ENCODE peak calls at places on chromosomes 5 and 9, in ten cellular contexts. One of them, this sample, is unnamed.

GRCh38 chr9:127606043-127606442 is 6.0 kb upstream of the STXBP1 start:
- DNase-seq in stimulated activated CD4-positive, alpha-beta T cell treated with anti-CD3 and anti-CD28 coated beads, Interleukin-2, amount 100 ng/mL, for 48 hours: no peak
- DNase-seq in RPMI8226: no peak
- DNase-seq in activated CD4-positive, alpha-beta T cell treated with anti-CD3 and anti-CD28 coated beads, Interleukin-2, amount 50 U/mL, for 1 hour: no peak
- DNase-seq in iris pigment epithelial cell: no peak
- DNase-seq in activated CD4-positive, CD25-positive, alpha-beta regulatory T cell treated with anti-CD3 and anti-CD28 coated beads, Interleukin-2, amount 50 U/mL, for 72 hours: no peak
- DNase-seq in foreskin fibroblast: no peak
- DNase-seq in hypothalamus: no peak
- DNase-seq in iPS-NIHi11: no peak
- DNase-seq in Daoy: no peak
- DNase-seq in this sample: no peak

GRCh38 chr5:129664336-129664937 is 83.5 kb upstream of the MINAR2 start:
- DNase-seq in activated CD4-positive, alpha-beta T cell treated with anti-CD3 and anti-CD28 coated beads, Interleukin-2, amount 50 U/mL, for 1 hour: peak; percentile 26
- DNase-seq in hypothalamus: no peak
- DNase-seq in Daoy: peak; percentile 9
- DNase-seq in iPS-NIHi11: peak; percentile 23
- DNase-seq in iris pigment epithelial cell: peak; percentile 63
- DNase-seq in stimulated activated CD4-positive, alpha-beta T cell treated with anti-CD3 and anti-CD28 coated beads, Interleukin-2, amount 100 ng/mL, for 48 hours: peak; percentile 35
- DNase-seq in RPMI8226: peak; percentile 56
- DNase-seq in activated CD4-positive, CD25-positive, alpha-beta regulatory T cell treated with anti-CD3 and anti-CD28 coated beads, Interleukin-2, amount 50 U/mL, for 72 hours: peak; percentile 35
- DNase-seq in foreskin fibroblast: peak; percentile 68
- DNase-seq in this sample: peak; percentile 67

GRCh38 chr9:86766912-86767311 is 180.4 kb downstream of the GAS1 start:
- DNase-seq in activated CD4-positive, alpha-beta T cell treated with anti-CD3 and anti-CD28 coated beads, Interleukin-2, amount 50 U/mL, for 1 hour: no peak
- DNase-seq in stimulated activated CD4-positive, alpha-beta T cell treated with anti-CD3 and anti-CD28 coated beads, Interleukin-2, amount 100 ng/mL, for 48 hours: no peak
- DNase-seq in Daoy: peak; percentile 97
- DNase-seq in iPS-NIHi11: peak; percentile 19
- DNase-seq in foreskin fibroblast: peak; percentile 64
- DNase-seq in RPMI8226: no peak
- DNase-seq in hypothalamus: no peak
- DNase-seq in activated CD4-positive, CD25-positive, alpha-beta regulatory T cell treated with anti-CD3 and anti-CD28 coated beads, Interleukin-2, amount 50 U/mL, for 72 hours: no peak
- DNase-seq in iris pigment epithelial cell: peak; percentile 87
- DNase-seq in this sample: peak; percentile 59

GRCh38 chr5:148984333-148984732 is 78.5 kb downstream of the SH3TC2 start:
- DNase-seq in Daoy: peak; percentile 93
- DNase-seq in stimulated activated CD4-positive, alpha-beta T cell treated with anti-CD3 and anti-CD28 coated beads, Interleukin-2, amount 100 ng/mL, for 48 hours: no peak
- DNase-seq in activated CD4-positive, CD25-positive, alpha-beta regulatory T cell treated with anti-CD3 and anti-CD28 coated beads, Interleukin-2, amount 50 U/mL, for 72 hours: no peak
- DNase-seq in foreskin fibroblast: peak; percentile 64
- DNase-seq in hypothalamus: no peak
- DNase-seq in iris pigment epithelial cell: peak; percentile 35
- DNase-seq in activated CD4-positive, alpha-beta T cell treated with anti-CD3 and anti-CD28 coated beads, Interleukin-2, amount 50 U/mL, for 1 hour: no peak
- DNase-seq in iPS-NIHi11: peak; percentile 46
- DNase-seq in RPMI8226: no peak
- DNase-seq in this sample: peak; percentile 39

GRCh38 chr5:27702339-27702820 is 664.0 kb upstream of the CDH9 start:
- DNase-seq in activated CD4-positive, alpha-beta T cell treated with anti-CD3 and anti-CD28 coated beads, Interleukin-2, amount 50 U/mL, for 1 hour: no peak
- DNase-seq in stimulated activated CD4-positive, alpha-beta T cell treated with anti-CD3 and anti-CD28 coated beads, Interleukin-2, amount 100 ng/mL, for 48 hours: no peak
- DNase-seq in iris pigment epithelial cell: peak; percentile 92
- DNase-seq in iPS-NIHi11: peak; percentile 48
- DNase-seq in hypothalamus: no peak
- DNase-seq in activated CD4-positive, CD25-positive, alpha-beta regulatory T cell treated with anti-CD3 and anti-CD28 coated beads, Interleukin-2, amount 50 U/mL, for 72 hours: no peak
- DNase-seq in RPMI8226: no peak
- DNase-seq in Daoy: no peak
- DNase-seq in foreskin fibroblast: no peak
- DNase-seq in this sample: peak; percentile 67

GRCh38 chr9:127968717-127969383 is 11.9 kb downstream of the EEIG1 start:
- DNase-seq in iPS-NIHi11: no peak
- DNase-seq in iris pigment epithelial cell: peak; percentile 90
- DNase-seq in activated CD4-positive, alpha-beta T cell treated with anti-CD3 and anti-CD28 coated beads, Interleukin-2, amount 50 U/mL, for 1 hour: no peak
- DNase-seq in RPMI8226: no peak
- DNase-seq in hypothalamus: no peak
- DNase-seq in activated CD4-positive, CD25-positive, alpha-beta regulatory T cell treated with anti-CD3 and anti-CD28 coated beads, Interleukin-2, amount 50 U/mL, for 72 hours: no peak
- DNase-seq in Daoy: peak; percentile 91
- DNase-seq in foreskin fibroblast: peak; percentile 96
- DNase-seq in stimulated activated CD4-positive, alpha-beta T cell treated with anti-CD3 and anti-CD28 coated beads, Interleukin-2, amount 100 ng/mL, for 48 hours: no peak
- DNase-seq in this sample: peak; percentile 92

GRCh38 chr9:121686930-121687541 is 35.6 kb downstream of the DAB2IP start:
- DNase-seq in iris pigment epithelial cell: peak; percentile 67
- DNase-seq in RPMI8226: peak; percentile 79
- DNase-seq in foreskin fibroblast: peak; percentile 84
- DNase-seq in Daoy: peak; percentile 81
- DNase-seq in activated CD4-positive, CD25-positive, alpha-beta regulatory T cell treated with anti-CD3 and anti-CD28 coated beads, Interleukin-2, amount 50 U/mL, for 72 hours: peak; percentile 73
- DNase-seq in activated CD4-positive, alpha-beta T cell treated with anti-CD3 and anti-CD28 coated beads, Interleukin-2, amount 50 U/mL, for 1 hour: peak; percentile 30
- DNase-seq in stimulated activated CD4-positive, alpha-beta T cell treated with anti-CD3 and anti-CD28 coated beads, Interleukin-2, amount 100 ng/mL, for 48 hours: peak; percentile 68
- DNase-seq in hypothalamus: peak; percentile 57
- DNase-seq in iPS-NIHi11: peak; percentile 88
- DNase-seq in this sample: peak; percentile 74

GRCh38 chr9:107650321-107650720 is 160.8 kb upstream of the KLF4 start:
- DNase-seq in activated CD4-positive, alpha-beta T cell treated with anti-CD3 and anti-CD28 coated beads, Interleukin-2, amount 50 U/mL, for 1 hour: no peak
- DNase-seq in stimulated activated CD4-positive, alpha-beta T cell treated with anti-CD3 and anti-CD28 coated beads, Interleukin-2, amount 100 ng/mL, for 48 hours: no peak
- DNase-seq in hypothalamus: no peak
- DNase-seq in iris pigment epithelial cell: peak; percentile 30
- DNase-seq in foreskin fibroblast: peak; percentile 84
- DNase-seq in Daoy: peak; percentile 54
- DNase-seq in iPS-NIHi11: no peak
- DNase-seq in RPMI8226: no peak
- DNase-seq in activated CD4-positive, CD25-positive, alpha-beta regulatory T cell treated with anti-CD3 and anti-CD28 coated beads, Interleukin-2, amount 50 U/mL, for 72 hours: no peak
- DNase-seq in this sample: peak; percentile 54

GRCh38 chr5:167285591-167285990 is 1005.9 kb upstream of the WWC1 start:
- DNase-seq in hypothalamus: no peak
- DNase-seq in iPS-NIHi11: no peak
- DNase-seq in iris pigment epithelial cell: no peak
- DNase-seq in stimulated activated CD4-positive, alpha-beta T cell treated with anti-CD3 and anti-CD28 coated beads, Interleukin-2, amount 100 ng/mL, for 48 hours: no peak
- DNase-seq in RPMI8226: peak; percentile 72
- DNase-seq in activated CD4-positive, alpha-beta T cell treated with anti-CD3 and anti-CD28 coated beads, Interleukin-2, amount 50 U/mL, for 1 hour: no peak
- DNase-seq in Daoy: no peak
- DNase-seq in activated CD4-positive, CD25-positive, alpha-beta regulatory T cell treated with anti-CD3 and anti-CD28 coated beads, Interleukin-2, amount 50 U/mL, for 72 hours: no peak
- DNase-seq in foreskin fibroblast: no peak
- DNase-seq in this sample: no peak

GRCh38 chr9:136625101-136626065 is 37.3 kb upstream of the EGFL7 start:
- DNase-seq in RPMI8226: no peak
- DNase-seq in iris pigment epithelial cell: peak; percentile 36
- DNase-seq in stimulated activated CD4-positive, alpha-beta T cell treated with anti-CD3 and anti-CD28 coated beads, Interleukin-2, amount 100 ng/mL, for 48 hours: no peak
- DNase-seq in Daoy: peak; percentile 72
- DNase-seq in hypothalamus: peak; percentile 35
- DNase-seq in foreskin fibroblast: peak; percentile 64
- DNase-seq in iPS-NIHi11: peak; percentile 77
- DNase-seq in activated CD4-positive, alpha-beta T cell treated with anti-CD3 and anti-CD28 coated beads, Interleukin-2, amount 50 U/mL, for 1 hour: no peak
- DNase-seq in activated CD4-positive, CD25-positive, alpha-beta regulatory T cell treated with anti-CD3 and anti-CD28 coated beads, Interleukin-2, amount 50 U/mL, for 72 hours: no peak
- DNase-seq in this sample: peak; percentile 33

GRCh38 chr9:136681945-136682699 is 5.1 kb downstream of the AGPAT2 start:
- DNase-seq in iPS-NIHi11: no peak
- DNase-seq in hypothalamus: no peak
- DNase-seq in iris pigment epithelial cell: no peak
- DNase-seq in foreskin fibroblast: no peak
- DNase-seq in stimulated activated CD4-positive, alpha-beta T cell treated with anti-CD3 and anti-CD28 coated beads, Interleukin-2, amount 100 ng/mL, for 48 hours: no peak
- DNase-seq in activated CD4-positive, CD25-positive, alpha-beta regulatory T cell treated with anti-CD3 and anti-CD28 coated beads, Interleukin-2, amount 50 U/mL, for 72 hours: no peak
- DNase-seq in RPMI8226: no peak
- DNase-seq in Daoy: no peak
- DNase-seq in activated CD4-positive, alpha-beta T cell treated with anti-CD3 and anti-CD28 coated beads, Interleukin-2, amount 50 U/mL, for 1 hour: no peak
- DNase-seq in this sample: no peak

GRCh38 chr5:55421074-55421529 is 113.3 kb downstream of the MTREX start:
- DNase-seq in iPS-NIHi11: no peak
- DNase-seq in activated CD4-positive, alpha-beta T cell treated with anti-CD3 and anti-CD28 coated beads, Interleukin-2, amount 50 U/mL, for 1 hour: no peak
- DNase-seq in iris pigment epithelial cell: peak; percentile 46
- DNase-seq in Daoy: peak; percentile 30
- DNase-seq in hypothalamus: no peak
- DNase-seq in stimulated activated CD4-positive, alpha-beta T cell treated with anti-CD3 and anti-CD28 coated beads, Interleukin-2, amount 100 ng/mL, for 48 hours: peak; percentile 28
- DNase-seq in foreskin fibroblast: peak; percentile 56
- DNase-seq in activated CD4-positive, CD25-positive, alpha-beta regulatory T cell treated with anti-CD3 and anti-CD28 coated beads, Interleukin-2, amount 50 U/mL, for 72 hours: no peak
- DNase-seq in RPMI8226: no peak
- DNase-seq in this sample: no peak

GRCh38 chr5:14186132-14186830 is 43.1 kb downstream of the TRIO start:
- DNase-seq in hypothalamus: no peak
- DNase-seq in RPMI8226: peak; percentile 22
- DNase-seq in activated CD4-positive, alpha-beta T cell treated with anti-CD3 and anti-CD28 coated beads, Interleukin-2, amount 50 U/mL, for 1 hour: no peak
- DNase-seq in activated CD4-positive, CD25-positive, alpha-beta regulatory T cell treated with anti-CD3 and anti-CD28 coated beads, Interleukin-2, amount 50 U/mL, for 72 hours: no peak
- DNase-seq in Daoy: peak; percentile 46
- DNase-seq in iris pigment epithelial cell: peak; percentile 78
- DNase-seq in stimulated activated CD4-positive, alpha-beta T cell treated with anti-CD3 and anti-CD28 coated beads, Interleukin-2, amount 100 ng/mL, for 48 hours: no peak
- DNase-seq in foreskin fibroblast: peak; percentile 68
- DNase-seq in iPS-NIHi11: no peak
- DNase-seq in this sample: peak; percentile 84

GRCh38 chr5:171622010-171622409 is 163.6 kb upstream of the SMIM23 start:
- DNase-seq in activated CD4-positive, CD25-positive, alpha-beta regulatory T cell treated with anti-CD3 and anti-CD28 coated beads, Interleukin-2, amount 50 U/mL, for 72 hours: no peak
- DNase-seq in foreskin fibroblast: peak; percentile 22
- DNase-seq in RPMI8226: no peak
- DNase-seq in hypothalamus: no peak
- DNase-seq in iris pigment epithelial cell: no peak
- DNase-seq in activated CD4-positive, alpha-beta T cell treated with anti-CD3 and anti-CD28 coated beads, Interleukin-2, amount 50 U/mL, for 1 hour: no peak
- DNase-seq in stimulated activated CD4-positive, alpha-beta T cell treated with anti-CD3 and anti-CD28 coated beads, Interleukin-2, amount 100 ng/mL, for 48 hours: no peak
- DNase-seq in Daoy: no peak
- DNase-seq in iPS-NIHi11: no peak
- DNase-seq in this sample: no peak

GRCh38 chr9:1320667-1321195 is 270.6 kb downstream of the DMRT2 start:
- DNase-seq in hypothalamus: no peak
- DNase-seq in stimulated activated CD4-positive, alpha-beta T cell treated with anti-CD3 and anti-CD28 coated beads, Interleukin-2, amount 100 ng/mL, for 48 hours: no peak
- DNase-seq in activated CD4-positive, alpha-beta T cell treated with anti-CD3 and anti-CD28 coated beads, Interleukin-2, amount 50 U/mL, for 1 hour: no peak
- DNase-seq in Daoy: no peak
- DNase-seq in activated CD4-positive, CD25-positive, alpha-beta regulatory T cell treated with anti-CD3 and anti-CD28 coated beads, Interleukin-2, amount 50 U/mL, for 72 hours: no peak
- DNase-seq in foreskin fibroblast: no peak
- DNase-seq in RPMI8226: no peak
- DNase-seq in iPS-NIHi11: no peak
- DNase-seq in iris pigment epithelial cell: no peak
- DNase-seq in this sample: no peak

GRCh38 chr9:14170973-14171596 is 142.9 kb downstream of the NFIB start:
- DNase-seq in activated CD4-positive, alpha-beta T cell treated with anti-CD3 and anti-CD28 coated beads, Interleukin-2, amount 50 U/mL, for 1 hour: no peak
- DNase-seq in Daoy: peak; percentile 74
- DNase-seq in iris pigment epithelial cell: peak; percentile 91
- DNase-seq in iPS-NIHi11: no peak
- DNase-seq in foreskin fibroblast: peak; percentile 47
- DNase-seq in RPMI8226: no peak
- DNase-seq in activated CD4-positive, CD25-positive, alpha-beta regulatory T cell treated with anti-CD3 and anti-CD28 coated beads, Interleukin-2, amount 50 U/mL, for 72 hours: no peak
- DNase-seq in stimulated activated CD4-positive, alpha-beta T cell treated with anti-CD3 and anti-CD28 coated beads, Interleukin-2, amount 100 ng/mL, for 48 hours: no peak
- DNase-seq in hypothalamus: no peak
- DNase-seq in this sample: peak; percentile 68

GRCh38 chr5:15374886-15375285 is 125.1 kb upstream of the FBXL7 start:
- DNase-seq in activated CD4-positive, CD25-positive, alpha-beta regulatory T cell treated with anti-CD3 and anti-CD28 coated beads, Interleukin-2, amount 50 U/mL, for 72 hours: no peak
- DNase-seq in foreskin fibroblast: no peak
- DNase-seq in Daoy: no peak
- DNase-seq in iPS-NIHi11: no peak
- DNase-seq in activated CD4-positive, alpha-beta T cell treated with anti-CD3 and anti-CD28 coated beads, Interleukin-2, amount 50 U/mL, for 1 hour: no peak
- DNase-seq in RPMI8226: no peak
- DNase-seq in iris pigment epithelial cell: no peak
- DNase-seq in stimulated activated CD4-positive, alpha-beta T cell treated with anti-CD3 and anti-CD28 coated beads, Interleukin-2, amount 100 ng/mL, for 48 hours: no peak
- DNase-seq in hypothalamus: no peak
- DNase-seq in this sample: no peak

GRCh38 chr9:123742009-123742767 is 187.7 kb downstream of the DENND1A start:
- DNase-seq in iPS-NIHi11: no peak
- DNase-seq in RPMI8226: no peak
- DNase-seq in hypothalamus: no peak
- DNase-seq in foreskin fibroblast: no peak
- DNase-seq in Daoy: no peak
- DNase-seq in activated CD4-positive, CD25-positive, alpha-beta regulatory T cell treated with anti-CD3 and anti-CD28 coated beads, Interleukin-2, amount 50 U/mL, for 72 hours: no peak
- DNase-seq in stimulated activated CD4-positive, alpha-beta T cell treated with anti-CD3 and anti-CD28 coated beads, Interleukin-2, amount 100 ng/mL, for 48 hours: no peak
- DNase-seq in activated CD4-positive, alpha-beta T cell treated with anti-CD3 and anti-CD28 coated beads, Interleukin-2, amount 50 U/mL, for 1 hour: no peak
- DNase-seq in iris pigment epithelial cell: peak; percentile 38
- DNase-seq in this sample: peak; percentile 47

GRCh38 chr9:11676821-11677220 is 1016.4 kb upstream of the TYRP1 start:
- DNase-seq in activated CD4-positive, alpha-beta T cell treated with anti-CD3 and anti-CD28 coated beads, Interleukin-2, amount 50 U/mL, for 1 hour: no peak
- DNase-seq in foreskin fibroblast: no peak
- DNase-seq in Daoy: no peak
- DNase-seq in hypothalamus: no peak
- DNase-seq in activated CD4-positive, CD25-positive, alpha-beta regulatory T cell treated with anti-CD3 and anti-CD28 coated beads, Interleukin-2, amount 50 U/mL, for 72 hours: no peak
- DNase-seq in iris pigment epithelial cell: no peak
- DNase-seq in stimulated activated CD4-positive, alpha-beta T cell treated with anti-CD3 and anti-CD28 coated beads, Interleukin-2, amount 100 ng/mL, for 48 hours: no peak
- DNase-seq in RPMI8226: no peak
- DNase-seq in iPS-NIHi11: no peak
- DNase-seq in this sample: no peak

GRCh38 chr5:121429761-121430160 is 421.9 kb upstream of the FTMT start:
- DNase-seq in RPMI8226: no peak
- DNase-seq in Daoy: no peak
- DNase-seq in foreskin fibroblast: no peak
- DNase-seq in activated CD4-positive, CD25-positive, alpha-beta regulatory T cell treated with anti-CD3 and anti-CD28 coated beads, Interleukin-2, amount 50 U/mL, for 72 hours: no peak
- DNase-seq in stimulated activated CD4-positive, alpha-beta T cell treated with anti-CD3 and anti-CD28 coated beads, Interleukin-2, amount 100 ng/mL, for 48 hours: no peak
- DNase-seq in iris pigment epithelial cell: no peak
- DNase-seq in hypothalamus: no peak
- DNase-seq in iPS-NIHi11: no peak
- DNase-seq in activated CD4-positive, alpha-beta T cell treated with anti-CD3 and anti-CD28 coated beads, Interleukin-2, amount 50 U/mL, for 1 hour: no peak
- DNase-seq in this sample: no peak

GRCh38 chr9:6149315-6149714 is 66.3 kb upstream of the IL33 start:
- DNase-seq in foreskin fibroblast: no peak
- DNase-seq in Daoy: peak; percentile 25
- DNase-seq in activated CD4-positive, alpha-beta T cell treated with anti-CD3 and anti-CD28 coated beads, Interleukin-2, amount 50 U/mL, for 1 hour: no peak
- DNase-seq in hypothalamus: no peak
- DNase-seq in iPS-NIHi11: no peak
- DNase-seq in RPMI8226: no peak
- DNase-seq in stimulated activated CD4-positive, alpha-beta T cell treated with anti-CD3 and anti-CD28 coated beads, Interleukin-2, amount 100 ng/mL, for 48 hours: no peak
- DNase-seq in iris pigment epithelial cell: peak; percentile 7
- DNase-seq in activated CD4-positive, CD25-positive, alpha-beta regulatory T cell treated with anti-CD3 and anti-CD28 coated beads, Interleukin-2, amount 50 U/mL, for 72 hours: no peak
- DNase-seq in this sample: no peak

GRCh38 chr9:33517373-33517772 is 6.7 kb upstream of the ANKRD18B start:
- DNase-seq in stimulated activated CD4-positive, alpha-beta T cell treated with anti-CD3 and anti-CD28 coated beads, Interleukin-2, amount 100 ng/mL, for 48 hours: no peak
- DNase-seq in Daoy: peak; percentile 55
- DNase-seq in activated CD4-positive, alpha-beta T cell treated with anti-CD3 and anti-CD28 coated beads, Interleukin-2, amount 50 U/mL, for 1 hour: no peak
- DNase-seq in RPMI8226: peak; percentile 38
- DNase-seq in hypothalamus: no peak
- DNase-seq in iPS-NIHi11: peak; percentile 36
- DNase-seq in iris pigment epithelial cell: peak; percentile 60
- DNase-seq in activated CD4-positive, CD25-positive, alpha-beta regulatory T cell treated with anti-CD3 and anti-CD28 coated beads, Interleukin-2, amount 50 U/mL, for 72 hours: no peak
- DNase-seq in foreskin fibroblast: peak; percentile 75
- DNase-seq in this sample: peak; percentile 61

GRCh38 chr5:176866913-176867312 is 32.2 kb downstream of the HK3 start:
- DNase-seq in activated CD4-positive, CD25-positive, alpha-beta regulatory T cell treated with anti-CD3 and anti-CD28 coated beads, Interleukin-2, amount 50 U/mL, for 72 hours: no peak
- DNase-seq in iPS-NIHi11: peak; percentile 61
- DNase-seq in hypothalamus: no peak
- DNase-seq in activated CD4-positive, alpha-beta T cell treated with anti-CD3 and anti-CD28 coated beads, Interleukin-2, amount 50 U/mL, for 1 hour: no peak
- DNase-seq in RPMI8226: no peak
- DNase-seq in foreskin fibroblast: no peak
- DNase-seq in stimulated activated CD4-positive, alpha-beta T cell treated with anti-CD3 and anti-CD28 coated beads, Interleukin-2, amount 100 ng/mL, for 48 hours: no peak
- DNase-seq in iris pigment epithelial cell: no peak
- DNase-seq in Daoy: no peak
- DNase-seq in this sample: no peak

GRCh38 chr5:119706049-119706448 is 76.7 kb downstream of the FAM170A start:
- DNase-seq in RPMI8226: no peak
- DNase-seq in stimulated activated CD4-positive, alpha-beta T cell treated with anti-CD3 and anti-CD28 coated beads, Interleukin-2, amount 100 ng/mL, for 48 hours: no peak
- DNase-seq in Daoy: no peak
- DNase-seq in iPS-NIHi11: no peak
- DNase-seq in activated CD4-positive, CD25-positive, alpha-beta regulatory T cell treated with anti-CD3 and anti-CD28 coated beads, Interleukin-2, amount 50 U/mL, for 72 hours: no peak
- DNase-seq in hypothalamus: no peak
- DNase-seq in activated CD4-positive, alpha-beta T cell treated with anti-CD3 and anti-CD28 coated beads, Interleukin-2, amount 50 U/mL, for 1 hour: no peak
- DNase-seq in foreskin fibroblast: no peak
- DNase-seq in iris pigment epithelial cell: no peak
- DNase-seq in this sample: no peak

GRCh38 chr5:127997131-127997775 is 86.3 kb upstream of the SLC12A2 start:
- DNase-seq in foreskin fibroblast: no peak
- DNase-seq in iPS-NIHi11: no peak
- DNase-seq in activated CD4-positive, CD25-positive, alpha-beta regulatory T cell treated with anti-CD3 and anti-CD28 coated beads, Interleukin-2, amount 50 U/mL, for 72 hours: no peak
- DNase-seq in Daoy: no peak
- DNase-seq in stimulated activated CD4-positive, alpha-beta T cell treated with anti-CD3 and anti-CD28 coated beads, Interleukin-2, amount 100 ng/mL, for 48 hours: no peak
- DNase-seq in hypothalamus: no peak
- DNase-seq in iris pigment epithelial cell: peak; percentile 13
- DNase-seq in activated CD4-positive, alpha-beta T cell treated with anti-CD3 and anti-CD28 coated beads, Interleukin-2, amount 50 U/mL, for 1 hour: no peak
- DNase-seq in RPMI8226: no peak
- DNase-seq in this sample: peak; percentile 92

GRCh38 chr5:173741729-173742431 is 125.4 kb upstream of the BOD1 start:
- DNase-seq in foreskin fibroblast: no peak
- DNase-seq in activated CD4-positive, alpha-beta T cell treated with anti-CD3 and anti-CD28 coated beads, Interleukin-2, amount 50 U/mL, for 1 hour: no peak
- DNase-seq in iris pigment epithelial cell: no peak
- DNase-seq in Daoy: no peak
- DNase-seq in RPMI8226: peak; percentile 83
- DNase-seq in activated CD4-positive, CD25-positive, alpha-beta regulatory T cell treated with anti-CD3 and anti-CD28 coated beads, Interleukin-2, amount 50 U/mL, for 72 hours: no peak
- DNase-seq in hypothalamus: no peak
- DNase-seq in iPS-NIHi11: no peak
- DNase-seq in stimulated activated CD4-positive, alpha-beta T cell treated with anti-CD3 and anti-CD28 coated beads, Interleukin-2, amount 100 ng/mL, for 48 hours: no peak
- DNase-seq in this sample: no peak

GRCh38 chr5:98205691-98206461 is 567.6 kb upstream of the RGMB start:
- DNase-seq in stimulated activated CD4-positive, alpha-beta T cell treated with anti-CD3 and anti-CD28 coated beads, Interleukin-2, amount 100 ng/mL, for 48 hours: no peak
- DNase-seq in foreskin fibroblast: peak; percentile 62
- DNase-seq in activated CD4-positive, alpha-beta T cell treated with anti-CD3 and anti-CD28 coated beads, Interleukin-2, amount 50 U/mL, for 1 hour: no peak
- DNase-seq in activated CD4-positive, CD25-positive, alpha-beta regulatory T cell treated with anti-CD3 and anti-CD28 coated beads, Interleukin-2, amount 50 U/mL, for 72 hours: no peak
- DNase-seq in iPS-NIHi11: no peak
- DNase-seq in RPMI8226: no peak
- DNase-seq in Daoy: peak; percentile 23
- DNase-seq in hypothalamus: no peak
- DNase-seq in iris pigment epithelial cell: peak; percentile 78
- DNase-seq in this sample: peak; percentile 36

GRCh38 chr9:12876872-12877271 is 102.1 kb downstream of the LURAP1L start:
- DNase-seq in iPS-NIHi11: no peak
- DNase-seq in foreskin fibroblast: peak; percentile 19
- DNase-seq in activated CD4-positive, alpha-beta T cell treated with anti-CD3 and anti-CD28 coated beads, Interleukin-2, amount 50 U/mL, for 1 hour: no peak
- DNase-seq in hypothalamus: no peak
- DNase-seq in stimulated activated CD4-positive, alpha-beta T cell treated with anti-CD3 and anti-CD28 coated beads, Interleukin-2, amount 100 ng/mL, for 48 hours: no peak
- DNase-seq in RPMI8226: no peak
- DNase-seq in Daoy: no peak
- DNase-seq in activated CD4-positive, CD25-positive, alpha-beta regulatory T cell treated with anti-CD3 and anti-CD28 coated beads, Interleukin-2, amount 50 U/mL, for 72 hours: no peak
- DNase-seq in iris pigment epithelial cell: no peak
- DNase-seq in this sample: no peak